ENCODE peak calls at places on chromosomes 13 and 19, in six cellular contexts. X, F, Y, B, S and U are unnamed samples. For H3K4me1, the result is how much of the 10 kb centered on the place peaks cover.

GRCh38 chr19:5321851-5322681 is 18.5 kb downstream of the PTPRS start:
- DNase-seq in X (no peak), S (no peak), B (no peak), F (no peak), Y (no peak), U (no peak)

GRCh38 chr13:74306496-74306895 is 172.3 kb upstream of the KLF12 start:
- DNase-seq in X (peak), F (no peak), S (no peak), Y (no peak), B (no peak), U (no peak)

GRCh38 chr13:28463481-28463880 is 31.4 kb downstream of the FLT1 start:
- DNase-seq in S (no peak), B (no peak), F (no peak), X (no peak), Y (no peak), U (peak)

GRCh38 chr19:12513531-12514061 is 29.0 kb upstream of the ZNF709 start:
- DNase-seq in X (no peak), S (no peak), F (no peak), Y (no peak), B (no peak), U (no peak)

GRCh38 chr13:24270639-24271131 is 38.7 kb upstream of the C1QTNF9 start:
- DNase-seq in B (peak), F (peak), S (peak), Y (peak), X (peak), U (peak)

GRCh38 chr13:76792680-76793334 is 93.4 kb downstream of the KCTD12 start:
- DNase-seq in B (no peak), F (no peak), X (peak), Y (no peak), S (no peak), U (peak)

GRCh38 chr13:113938716-113939115 is 35.2 kb downstream of the C13orf46 start:
- DNase-seq in X (peak), Y (no peak), F (no peak), S (no peak), B (no peak), U (peak)

GRCh38 chr19:54662730-54663129 is at the start of gene LILRB4:
- DNase-seq in F (peak), Y (no peak), B (no peak), S (peak), X (no peak), U (no peak)

GRCh38 chr13:34308725-34309124 is 490.8 kb downstream of the RFC3 start:
- DNase-seq in X (no peak), B (no peak), Y (no peak), S (no peak), F (no peak), U (no peak)

GRCh38 chr19:1809663-1810062 is 2.4 kb downstream of the ATP8B3 start:
- DNase-seq in F (no peak), S (no peak), B (no peak), X (no peak), Y (no peak), U (no peak)

GRCh38 chr13:110920038-110920437 is 5.2 kb upstream of the ANKRD10 start:
- DNase-seq in Y (no peak), B (no peak), X (no peak), F (no peak), S (no peak), U (no peak)

GRCh38 chr19:20162821-20163220 is 4.2 kb upstream of the ZNF486 start:
- DNase-seq in Y (no peak), X (no peak), S (no peak), F (no peak), B (no peak), U (no peak)

GRCh38 chr13:40979232-40979631 is 39.9 kb downstream of the ELF1 start:
- DNase-seq in S (no peak), X (no peak), F (no peak), Y (no peak), B (no peak), U (no peak)

GRCh38 chr19:12260861-12261260 is 33.8 kb downstream of the ZNF44 start:
- DNase-seq in S (no peak), B (no peak), X (no peak), F (no peak), Y (no peak), U (no peak)

GRCh38 chr19:28012361-28012760 is 1200.6 kb downstream of the UQCRFS1 start:
- DNase-seq in F (no peak), B (no peak), X (no peak), S (no peak), Y (no peak), U (no peak)

DNA sequence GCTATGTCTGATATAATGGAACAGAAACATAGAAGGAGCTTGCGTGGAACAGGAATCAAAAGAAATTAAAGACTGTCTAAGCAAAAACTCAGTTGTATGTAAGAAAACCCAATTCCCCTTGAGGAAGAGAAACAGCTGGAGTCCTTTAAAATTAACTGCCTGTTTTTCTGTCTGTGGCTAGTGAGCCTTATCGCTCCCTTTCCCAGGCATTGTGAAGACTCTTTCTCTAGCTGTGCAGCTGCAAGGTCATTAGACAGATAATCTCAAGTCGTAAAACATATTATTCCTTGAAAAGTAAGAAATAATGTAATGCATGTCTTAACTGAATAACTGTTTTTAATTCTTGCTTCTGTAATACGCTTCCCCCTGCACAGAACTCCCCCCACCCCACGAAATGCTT is 39.7 kb upstream of the IGSF23 start:
- DNase-seq in X (peak), B (no peak), S (no peak), F (no peak), Y (no peak), U (no peak)
- H3K4me1 ChIP-seq in X (under half), B (under half), S (under half), F (under half), Y (under half), U (under half)

DNA sequence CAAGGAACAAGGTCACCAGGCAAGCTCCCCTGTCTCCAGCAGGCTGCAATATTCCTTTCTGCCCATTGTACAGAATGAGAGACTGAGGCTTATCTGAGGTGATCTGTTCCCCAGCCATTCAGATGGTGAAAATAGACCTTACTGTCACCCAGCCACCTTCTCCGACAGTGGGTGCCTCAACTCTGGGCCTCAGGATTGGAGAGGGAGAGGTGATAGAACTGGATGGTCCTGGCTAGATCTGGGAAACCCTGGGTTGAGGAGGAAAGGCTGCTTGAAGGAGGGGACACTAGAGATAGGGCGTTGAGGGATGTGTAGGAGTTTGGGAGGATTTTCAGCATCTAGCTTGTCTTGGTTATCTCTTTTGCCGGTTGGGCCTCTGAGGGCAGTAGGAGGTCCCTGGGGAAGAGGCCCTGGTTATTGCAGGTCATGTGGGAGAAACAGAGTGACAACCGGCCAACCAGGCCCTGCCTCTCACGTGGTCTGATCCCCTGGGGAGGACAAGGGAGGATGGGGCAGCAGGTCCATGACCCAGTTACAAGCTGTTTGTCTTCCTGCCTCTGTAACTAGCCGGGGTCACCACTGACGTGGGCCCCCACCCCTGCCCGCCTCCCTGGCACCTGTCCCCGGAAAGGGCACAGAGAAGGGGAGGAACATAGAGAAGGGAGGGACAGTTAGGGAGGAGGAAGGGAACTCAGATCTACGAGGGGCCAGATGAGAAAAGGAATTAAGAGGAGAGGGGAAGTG is 8.2 kb downstream of the NFIC start:
- DNase-seq in Y (peak), S (peak), F (peak), X (peak), B (peak), U (no peak)
- H3K4me3 ChIP-seq in Y (no peak), S (peak), F (peak), X (no peak), B (peak), U (no peak)

DNA sequence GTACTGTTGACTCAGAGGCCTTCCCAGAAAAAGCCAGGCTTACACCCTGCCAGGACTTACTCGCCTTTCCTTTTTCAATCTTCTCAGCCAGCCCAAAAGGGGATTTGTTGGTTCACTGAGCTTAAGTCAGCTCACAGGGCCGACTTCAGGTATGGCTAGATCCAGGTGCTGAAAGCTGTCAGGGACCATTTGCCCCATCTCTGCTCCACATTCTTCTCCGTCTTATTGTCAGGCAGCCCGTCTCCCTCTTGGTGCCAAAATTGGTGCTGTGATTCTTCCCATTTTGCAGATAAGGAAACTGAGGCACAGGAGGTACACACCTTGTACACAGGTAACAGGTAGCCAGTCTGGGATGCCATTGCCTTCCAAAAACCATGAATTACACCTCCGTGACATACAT is 2.4 kb downstream of the C19orf38 start:
- DNase-seq in Y (no peak), B (no peak), F (no peak), S (no peak), X (no peak), U (no peak)
- H3K27ac ChIP-seq in Y (no peak), B (no peak), F (no peak), S (no peak), X (no peak), U (no peak)

GRCh38 chr19:17541184-17541759 is 14.2 kb upstream of the COLGALT1 start:
- DNase-seq in S (no peak), B (no peak), Y (no peak), X (no peak), F (no peak), U (no peak)

GRCh38 chr19:17538684-17539287 is 16.7 kb upstream of the COLGALT1 start:
- DNase-seq in Y (no peak), F (no peak), X (no peak), B (no peak), S (no peak), U (no peak)

GRCh38 chr19:17539288-17540117 is 15.9 kb upstream of the COLGALT1 start:
- DNase-seq in Y (peak), S (peak), B (peak), F (peak), X (peak), U (peak)

GRCh38 chr19:17542042-17542441 is 13.4 kb upstream of the COLGALT1 start:
- DNase-seq in F (no peak), X (no peak), S (no peak), B (no peak), Y (no peak), U (no peak)

GRCh38 chr19:17540174-17540573 is 15.3 kb upstream of the COLGALT1 start:
- DNase-seq in S (no peak), B (no peak), X (no peak), Y (no peak), F (peak), U (no peak)
- H3K4me1 ChIP-seq in S (under half), B (under half), X (under half), Y (under half), F (under half), U (under half)

DNA sequence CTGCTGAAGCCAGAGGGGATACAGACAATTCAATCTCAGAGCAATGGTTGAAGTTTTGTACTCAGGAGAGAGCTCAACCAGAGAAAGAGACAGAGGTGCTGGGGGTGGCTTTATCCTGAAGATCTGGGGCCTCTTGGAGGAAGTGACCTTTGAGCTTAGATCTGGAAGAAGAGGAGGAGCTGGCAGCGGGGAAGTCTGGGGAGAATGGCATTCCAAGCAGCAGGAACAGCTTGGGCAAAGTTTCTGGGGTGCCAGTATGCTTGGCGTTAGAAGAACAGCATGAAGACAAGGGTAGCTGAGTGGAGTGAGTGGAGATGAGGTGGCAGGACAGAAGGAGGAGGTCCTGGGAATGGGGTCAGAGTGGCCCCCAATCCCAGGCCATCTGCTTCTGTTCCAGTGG is 11.3 kb downstream of the MAST3 start:
- DNase-seq in X (no peak), B (no peak), S (no peak), F (no peak), Y (no peak), U (peak)
- H3K4me3 ChIP-seq in X (no peak), B (no peak), S (no peak), F (peak), Y (no peak), U (no peak)

DNA sequence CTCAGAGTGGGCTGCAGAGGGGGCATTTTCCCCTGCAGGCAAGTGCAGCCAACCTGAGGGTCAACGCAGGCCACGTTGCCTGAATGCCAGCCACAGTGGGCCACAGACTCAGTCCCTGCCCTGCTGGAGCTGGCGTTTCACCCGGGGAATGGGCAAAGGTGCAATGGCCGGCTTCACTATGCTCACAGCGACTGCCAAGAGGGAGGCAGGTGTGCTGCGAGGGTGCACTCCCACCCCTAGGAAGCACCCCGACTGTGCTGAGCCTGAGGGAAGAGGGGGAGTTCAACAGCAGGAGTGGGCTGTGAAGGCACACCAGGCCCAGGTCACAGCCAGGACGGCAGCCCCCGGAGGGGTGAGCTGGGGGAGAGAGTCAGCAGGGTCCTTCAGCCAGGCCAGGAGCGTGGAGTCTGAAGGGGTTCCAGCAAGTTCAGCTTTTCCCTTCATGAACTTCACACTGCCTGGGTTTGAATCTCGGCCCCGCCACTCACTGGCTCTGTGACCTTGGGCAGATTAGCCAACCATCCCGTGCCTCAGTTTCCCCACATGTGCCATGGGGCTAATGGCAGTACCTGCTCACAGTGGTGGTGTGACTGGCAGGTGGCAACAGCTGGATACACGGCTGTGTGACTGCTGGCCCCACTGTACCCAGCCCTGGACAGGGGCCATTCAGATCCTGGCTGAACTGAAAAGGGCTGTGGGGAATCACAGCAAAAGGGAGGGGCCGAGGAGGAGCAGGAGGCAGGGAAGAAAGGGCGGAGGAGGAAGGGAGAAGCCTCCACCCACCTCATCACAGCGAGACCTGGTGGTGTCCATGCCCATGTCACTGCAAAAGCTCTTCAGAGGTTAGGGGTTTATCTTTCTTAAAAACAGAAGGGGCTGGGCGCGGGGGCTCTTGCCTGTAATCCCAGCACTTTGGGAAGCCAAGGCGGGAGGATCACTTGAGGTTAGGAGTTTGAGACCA is 7.6 kb downstream of the TRAPPC6A start:
- DNase-seq in Y (no peak), X (no peak), F (no peak), S (no peak), B (no peak), U (no peak)
- H3K27ac ChIP-seq in Y (no peak), X (no peak), F (no peak), S (no peak), B (no peak), U (no peak)

GRCh38 chr19:51786651-51787494 is 8.1 kb upstream of the FPR3 start:
- DNase-seq in B (no peak), X (no peak), Y (no peak), S (no peak), F (no peak), U (no peak)
- H3K4me1 ChIP-seq in B (under half), X (under half), Y (under half), S (under half), F (under half), U (under half)

GRCh38 chr19:17747205-17748098 is 3.8 kb upstream of the FCHO1 start:
- DNase-seq in S (peak), F (peak), Y (peak), X (peak), B (peak), U (peak)

GRCh38 chr19:17751912-17752273 is 616 bp downstream of the FCHO1 start:
- DNase-seq in F (no peak), S (no peak), B (no peak), Y (no peak), X (no peak), U (no peak)

GRCh38 chr19:17751103-17751911 is at the start of gene FCHO1:
- DNase-seq in Y (no peak), B (peak), X (no peak), F (peak), S (no peak), U (peak)

GRCh38 chr19:17749912-17750317 is 1.4 kb upstream of the FCHO1 start:
- DNase-seq in S (no peak), Y (no peak), F (peak), X (no peak), B (no peak), U (no peak)

GRCh38 chr19:17748884-17749638 is 2.2 kb upstream of the FCHO1 start:
- DNase-seq in S (no peak), Y (no peak), X (no peak), F (no peak), B (no peak), U (no peak)
- H3K4me3 ChIP-seq in S (no peak), Y (no peak), X (no peak), F (no peak), B (no peak), U (no peak)

GRCh38 chr19:4077800-4078683 is 11.3 kb upstream of the ZBTB7A start:
- DNase-seq in S (no peak), X (peak), B (no peak), F (peak), Y (peak), U (peak)
- H3K27ac ChIP-seq in S (peak), X (no peak), B (peak), F (peak), Y (no peak), U (peak)

GRCh38 chr19:30780456-30780855 is 408.3 kb downstream of the ZNF536 start:
- DNase-seq in S (peak), X (no peak), Y (no peak), F (no peak), B (no peak), U (no peak)
- H3K4me1 ChIP-seq in S (under half), X (under half), Y (under half), F (under half), B (under half), U (under half)